ENCODE peak calls at places on chromosome 2, in seven cellular contexts. W is coronary artery, V is choroid plexus epithelial cell, I is mesendoderm, E is endothelial cell of umbilical vein, K is MM.1S, C is psoas muscle. B is an unnamed sample.

GRCh38 chr2:229268626-229269025 is 2.5 kb downstream of the PID1 start:
- DNase-seq in W (no peak), V (peak), I (peak), E (no peak), K (no peak), C (no peak), B (no peak)

GRCh38 chr2:47486858-47487497 is 84.0 kb downstream of the MSH2 start:
- DNase-seq in W (no peak), V (no peak), I (peak), E (no peak), K (no peak), C (no peak), B (peak)

GRCh38 chr2:143754732-143755131 is 625.5 kb downstream of the ARHGAP15 start:
- DNase-seq in W (no peak), V (no peak), I (no peak), E (no peak), K (no peak), C (no peak), B (no peak)

GRCh38 chr2:100786297-100786658 is 33.7 kb upstream of the NPAS2 start:
- DNase-seq in W (no peak), V (peak), I (no peak), E (peak), K (no peak), C (no peak), B (peak)

GRCh38 chr2:173708757-173709156 is 256.4 kb downstream of the SP3 start:
- DNase-seq in W (no peak), V (no peak), I (no peak), E (no peak), K (no peak), C (no peak), B (no peak)

GRCh38 chr2:164735309-164735919 is 106.2 kb downstream of the COBLL1 start:
- DNase-seq in W (no peak), V (peak), I (no peak), E (no peak), K (peak), C (no peak), B (peak)

GRCh38 chr2:56580242-56580641 is 396.5 kb downstream of the CCDC85A start:
- DNase-seq in W (no peak), V (peak), I (no peak), E (no peak), K (no peak), C (no peak), B (peak)

GRCh38 chr2:128233790-128234395 is 84.8 kb downstream of the HS6ST1 start:
- DNase-seq in W (no peak), V (no peak), I (peak), E (no peak), K (no peak), C (no peak), B (no peak)

GRCh38 chr2:40658917-40659316 is 207.0 kb upstream of the SLC8A1 start:
- DNase-seq in W (no peak), V (peak), I (peak), E (peak), K (no peak), C (no peak), B (peak)

GRCh38 chr2:237201461-237202287 is 116.0 kb downstream of the COPS8 start:
- DNase-seq in W (no peak), V (peak), I (peak), E (no peak), K (no peak), C (peak), B (peak)

GRCh38 chr2:213545481-213545880 is 261.2 kb downstream of the SPAG16 start:
- DNase-seq in W (no peak), V (no peak), I (no peak), E (no peak), K (no peak), C (no peak), B (no peak)

GRCh38 chr2:226800941-226801784 is 1.5 kb upstream of the IRS1 start:
- DNase-seq in W (peak), V (peak), I (peak), E (peak), K (peak), C (peak), B (peak)

GRCh38 chr2:120399889-120400240 is 53.9 kb downstream of the INHBB start:
- DNase-seq in W (peak), V (no peak), I (no peak), E (no peak), K (no peak), C (no peak), B (no peak)

DNA sequence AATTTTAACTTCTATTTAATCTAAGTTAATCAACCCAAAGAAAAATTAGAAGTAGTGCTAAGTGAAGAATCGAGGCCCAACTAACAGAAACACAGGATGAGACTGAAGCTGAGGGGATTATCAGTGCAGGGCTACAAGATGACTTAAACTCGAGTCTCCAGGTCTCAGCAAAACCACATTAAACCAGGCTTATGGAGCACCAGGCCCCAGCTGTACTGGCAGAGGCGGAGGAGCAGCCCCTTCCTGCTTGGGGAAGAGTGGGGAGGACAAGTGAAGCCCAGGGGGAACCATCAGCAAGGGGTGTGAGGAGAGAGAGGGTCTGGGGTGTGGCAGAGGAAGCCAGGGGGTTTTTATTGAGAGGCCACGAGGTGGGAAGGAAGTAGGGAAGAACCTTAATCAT is 135.9 kb upstream of the EPAS1 start:
- DNase-seq in W (no peak), V (no peak), I (no peak), E (no peak), K (no peak), C (no peak), B (no peak)
- H3K4me3 ChIP-seq in W (no peak), V (no peak), I (no peak), E (no peak), K (no peak), C (no peak), B (no peak)

GRCh38 chr2:165530-165929 is 98.3 kb downstream of the SH3YL1 start:
- DNase-seq in W (no peak), V (no peak), I (no peak), E (no peak), K (no peak), C (no peak), B (no peak)

GRCh38 chr2:166382-166781 is 97.5 kb downstream of the SH3YL1 start:
- DNase-seq in W (no peak), V (no peak), I (no peak), E (no peak), K (no peak), C (no peak), B (no peak)

GRCh38 chr2:161729-162128 is 102.1 kb downstream of the SH3YL1 start:
- DNase-seq in W (no peak), V (no peak), I (no peak), E (no peak), K (no peak), C (no peak), B (no peak)

GRCh38 chr2:162473-163135 is 101.2 kb downstream of the SH3YL1 start:
- DNase-seq in W (no peak), V (no peak), I (no peak), E (no peak), K (no peak), C (no peak), B (no peak)
- H3K4me3 ChIP-seq in W (no peak), V (no peak), I (no peak), E (no peak), K (no peak), C (no peak), B (no peak)

GRCh38 chr2:1856481-1856880 is 112.2 kb upstream of the PXDN start:
- DNase-seq in W (no peak), V (peak), I (no peak), E (no peak), K (no peak), C (no peak), B (no peak)

GRCh38 chr2:1855150-1855549 is 110.8 kb upstream of the PXDN start:
- DNase-seq in W (no peak), V (peak), I (peak), E (no peak), K (no peak), C (no peak), B (no peak)

GRCh38 chr2:1856922-1857321 is 112.6 kb upstream of the PXDN start:
- DNase-seq in W (no peak), V (peak), I (peak), E (no peak), K (no peak), C (no peak), B (no peak)

GRCh38 chr2:1858733-1859132 is 114.4 kb upstream of the PXDN start:
- DNase-seq in W (no peak), V (no peak), I (no peak), E (no peak), K (no peak), C (no peak), B (no peak)

GRCh38 chr2:1854747-1855146 is 110.4 kb upstream of the PXDN start:
- DNase-seq in W (no peak), V (peak), I (peak), E (no peak), K (no peak), C (no peak), B (peak)
- H3K4me3 ChIP-seq in W (peak), V (peak), I (no peak), E (no peak), K (no peak), C (no peak), B (peak)

GRCh38 chr2:30149513-30149912 is 2.7 kb downstream of the YPEL5 start:
- DNase-seq in W (no peak), V (peak), I (peak), E (no peak), K (no peak), C (no peak), B (peak)
- H3K4me3 ChIP-seq in W (peak), V (no peak), I (no peak), E (no peak), K (no peak), C (peak), B (peak)

DNA sequence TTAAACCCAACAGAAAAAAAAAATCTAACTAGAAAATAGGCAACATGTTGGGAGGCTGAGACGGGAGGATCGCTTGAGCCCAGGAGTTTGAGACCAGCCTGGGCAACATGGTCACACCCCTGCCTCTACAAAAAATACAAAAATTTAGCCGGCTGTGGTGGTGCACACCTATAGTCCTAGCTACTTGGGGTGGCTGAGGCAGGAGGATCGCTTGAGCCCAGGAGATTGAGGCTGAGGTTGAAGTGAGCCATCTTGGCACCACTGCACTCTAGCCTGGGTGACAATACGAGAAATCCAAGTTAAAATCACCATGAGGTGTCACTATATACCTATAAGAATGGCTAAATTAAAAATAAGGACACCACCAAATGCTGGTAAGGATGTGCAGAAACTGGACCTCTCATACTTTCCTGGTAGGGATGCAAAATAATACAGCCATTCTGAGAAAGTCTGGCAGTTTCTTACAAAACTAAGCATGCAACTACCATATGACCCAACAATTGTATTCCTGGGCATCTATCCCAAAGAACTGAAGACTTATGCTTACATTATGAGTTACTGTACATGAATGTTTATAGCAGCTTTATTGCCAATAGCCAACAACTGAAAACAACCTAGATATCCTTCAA is 2.2 kb downstream of the SEPTIN10 start:
- DNase-seq in W (no peak), V (peak), I (no peak), E (peak), K (peak), C (no peak), B (peak)
- H3K4me3 ChIP-seq in W (peak), V (peak), I (no peak), E (peak), K (peak), C (no peak), B (peak)

DNA sequence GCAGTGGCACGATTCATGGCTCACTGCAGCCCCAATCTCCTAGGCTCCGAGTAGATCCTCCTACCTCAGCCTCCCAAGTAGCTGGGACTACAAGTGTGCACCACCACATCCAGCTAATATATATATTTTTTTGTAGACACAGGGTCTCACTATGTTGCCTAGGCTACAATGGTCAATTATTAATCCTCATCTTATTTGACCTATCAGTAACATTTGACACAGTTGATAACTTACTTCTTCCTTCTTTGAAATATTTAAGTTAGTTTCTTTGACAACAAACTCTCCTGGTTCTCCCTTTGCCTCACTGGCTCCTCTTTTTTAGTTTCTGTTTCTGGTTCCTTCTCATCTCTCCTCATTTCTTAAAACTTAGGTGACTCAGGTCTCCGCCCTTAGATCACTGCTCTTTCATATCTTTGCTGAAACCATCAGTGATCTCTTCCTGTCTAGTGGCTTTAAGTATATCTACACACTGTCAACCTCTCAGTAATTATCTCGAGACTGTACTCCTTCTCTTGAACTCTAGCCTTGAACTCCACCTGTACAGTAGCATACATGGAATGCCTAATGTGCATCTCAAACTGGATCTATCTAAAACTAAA is 11.5 kb downstream of the PGAP1 start:
- DNase-seq in W (no peak), V (no peak), I (no peak), E (no peak), K (peak), C (no peak), B (no peak)
- H3K4me3 ChIP-seq in W (no peak), V (no peak), I (no peak), E (no peak), K (no peak), C (no peak), B (no peak)

GRCh38 chr2:241859436-241860183 is 916 bp upstream of the PDCD1 start:
- DNase-seq in W (no peak), V (peak), I (no peak), E (no peak), K (peak), C (peak), B (no peak)
- H3K4me3 ChIP-seq in W (peak), V (no peak), I (no peak), E (no peak), K (peak), C (peak), B (peak)

DNA sequence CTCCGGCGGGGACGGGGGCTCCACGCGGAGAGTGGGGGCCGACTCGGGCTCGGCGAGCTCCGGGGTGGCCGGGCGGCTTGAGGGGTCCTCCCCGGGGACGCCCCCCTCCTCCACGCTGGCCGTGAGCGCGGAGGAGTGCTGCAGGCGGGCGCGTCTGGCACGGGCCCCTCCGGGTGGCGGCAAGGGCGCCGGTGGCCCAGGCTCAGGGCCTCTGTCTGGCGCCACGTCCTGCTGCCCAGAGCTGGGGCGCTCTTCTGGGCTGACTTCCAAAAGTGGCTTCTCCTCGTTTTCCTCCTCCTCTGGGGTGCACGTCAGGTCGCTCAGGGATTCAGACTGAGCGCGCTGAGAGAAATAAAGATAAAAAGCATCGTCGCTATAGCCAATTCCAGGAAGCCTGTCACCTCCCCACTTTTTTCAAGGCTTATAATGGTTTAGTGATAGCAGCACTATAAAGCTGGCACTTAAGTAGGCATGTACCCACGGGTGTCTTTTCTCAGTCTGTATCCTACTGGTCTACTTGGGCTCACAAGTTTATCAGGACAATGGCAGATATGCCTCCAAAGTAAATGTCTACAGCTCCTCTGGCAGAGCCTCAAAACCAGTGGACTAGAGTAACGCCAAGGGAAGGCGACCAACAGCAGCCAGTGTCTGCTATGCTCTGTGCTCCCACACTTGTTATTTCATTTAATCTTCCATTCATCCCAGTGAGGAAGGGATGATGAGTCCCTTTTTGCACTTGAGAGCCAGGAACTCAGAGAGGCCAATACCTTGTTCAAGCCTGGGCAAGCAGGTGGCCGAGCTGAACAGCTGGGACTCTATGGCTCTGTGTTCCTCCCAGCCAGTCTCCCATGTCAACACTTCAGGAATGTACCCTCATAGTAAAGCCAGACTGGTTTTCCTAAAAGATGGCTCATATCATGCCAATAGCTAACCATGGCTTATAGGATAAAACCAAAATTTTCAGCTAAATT is 92.5 kb upstream of the MGAT4A start:
- DNase-seq in W (peak), V (no peak), I (no peak), E (no peak), K (no peak), C (no peak), B (no peak)
- H3K4me3 ChIP-seq in W (peak), V (no peak), I (no peak), E (no peak), K (no peak), C (peak), B (peak)

DNA sequence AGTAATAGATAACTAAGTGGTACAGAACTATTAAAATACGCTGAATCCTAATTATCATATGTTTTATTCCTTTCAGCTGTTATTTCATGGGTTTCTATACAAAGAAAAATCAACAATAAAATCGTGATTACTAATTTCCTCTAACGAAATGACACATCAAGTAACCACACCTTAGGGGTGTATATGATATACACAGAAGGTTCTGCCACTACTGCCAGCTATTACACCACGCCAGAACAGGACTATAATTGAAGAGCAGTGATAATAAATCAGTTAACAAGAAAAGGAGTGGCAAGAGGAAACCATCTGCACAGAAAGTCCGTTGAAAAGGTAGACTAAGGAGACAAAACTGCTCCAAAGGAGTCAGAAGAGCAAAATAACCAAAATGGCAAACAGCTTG is 3.0 kb downstream of the FARSB start:
- DNase-seq in W (no peak), V (no peak), I (no peak), E (peak), K (no peak), C (no peak), B (no peak)
- H3K4me3 ChIP-seq in W (no peak), V (no peak), I (no peak), E (no peak), K (peak), C (no peak), B (no peak)

GRCh38 chr2:85600235-85600575 is 2.3 kb downstream of the TMEM150A start:
- DNase-seq in W (no peak), V (no peak), I (no peak), E (no peak), K (no peak), C (no peak), B (no peak)

GRCh38 chr2:85602476-85603234 is at the start of gene TMEM150A:
- DNase-seq in W (peak), V (peak), I (peak), E (peak), K (peak), C (peak), B (peak)

GRCh38 chr2:85601771-85602475 is 575 bp downstream of the TMEM150A start:
- DNase-seq in W (peak), V (peak), I (peak), E (no peak), K (no peak), C (peak), B (peak)

GRCh38 chr2:85599468-85600234 is 2.8 kb downstream of the TMEM150A start:
- DNase-seq in W (no peak), V (no peak), I (no peak), E (no peak), K (no peak), C (no peak), B (no peak)

GRCh38 chr2:85600951-85601770 is 1.3 kb downstream of the TMEM150A start:
- DNase-seq in W (no peak), V (no peak), I (no peak), E (no peak), K (no peak), C (no peak), B (no peak)
- H3K4me3 ChIP-seq in W (peak), V (peak), I (no peak), E (no peak), K (peak), C (peak), B (peak)